ENCODE peak calls at places on chromosomes 13 and 19, in eight cellular contexts. One of them, this sample, is unnamed.

GRCh38 chr19:42440357-42441046 is 2.2 kb downstream of the CXCL17 start:
- DNase-seq in SJSA1: peak; percentile 31
- DNase-seq in GM19239: peak; percentile 26
- DNase-seq in stimulated activated CD4-positive, alpha-beta T cell treated with anti-CD3 and anti-CD28 coated beads, Interleukin-15, amount 100 ng/mL, for 1 hour: peak; percentile 76
- DNase-seq in HFFc6: peak; percentile 61
- DNase-seq in fibroblast of the conjunctiva: peak; percentile 42
- DNase-seq in H9: peak; percentile 69
- DNase-seq in activated CD4-positive, alpha-beta T cell treated with anti-CD3 and anti-CD28 coated beads, Interleukin-2, amount 50 U/mL, for 24 hours: peak; percentile 60
- DNase-seq in this sample: peak; percentile 5

GRCh38 chr13:36887758-36888521 is 32.1 kb downstream of the SMAD9 start:
- DNase-seq in SJSA1: no peak
- DNase-seq in HFFc6: no peak
- DNase-seq in GM19239: no peak
- DNase-seq in fibroblast of the conjunctiva: no peak
- DNase-seq in activated CD4-positive, alpha-beta T cell treated with anti-CD3 and anti-CD28 coated beads, Interleukin-2, amount 50 U/mL, for 24 hours: no peak
- DNase-seq in H9: peak; percentile 35
- DNase-seq in stimulated activated CD4-positive, alpha-beta T cell treated with anti-CD3 and anti-CD28 coated beads, Interleukin-15, amount 100 ng/mL, for 1 hour: no peak
- DNase-seq in this sample: no peak

GRCh38 chr13:36030670-36031331 is 100.4 kb downstream of the DCLK1 start:
- DNase-seq in HFFc6: no peak
- DNase-seq in activated CD4-positive, alpha-beta T cell treated with anti-CD3 and anti-CD28 coated beads, Interleukin-2, amount 50 U/mL, for 24 hours: no peak
- DNase-seq in SJSA1: no peak
- DNase-seq in H9: no peak
- DNase-seq in stimulated activated CD4-positive, alpha-beta T cell treated with anti-CD3 and anti-CD28 coated beads, Interleukin-15, amount 100 ng/mL, for 1 hour: no peak
- DNase-seq in GM19239: no peak
- DNase-seq in fibroblast of the conjunctiva: peak; percentile 32
- DNase-seq in this sample: no peak

GRCh38 chr13:39461685-39462266 is 141.2 kb downstream of the LHFPL6 start:
- DNase-seq in GM19239: no peak
- DNase-seq in activated CD4-positive, alpha-beta T cell treated with anti-CD3 and anti-CD28 coated beads, Interleukin-2, amount 50 U/mL, for 24 hours: no peak
- DNase-seq in stimulated activated CD4-positive, alpha-beta T cell treated with anti-CD3 and anti-CD28 coated beads, Interleukin-15, amount 100 ng/mL, for 1 hour: no peak
- DNase-seq in fibroblast of the conjunctiva: no peak
- DNase-seq in HFFc6: no peak
- DNase-seq in SJSA1: peak; percentile 61
- DNase-seq in H9: no peak
- DNase-seq in this sample: no peak

GRCh38 chr19:41175825-41176734 is 16.9 kb upstream of the CYP2S1 start:
- DNase-seq in activated CD4-positive, alpha-beta T cell treated with anti-CD3 and anti-CD28 coated beads, Interleukin-2, amount 50 U/mL, for 24 hours: peak; percentile 41
- DNase-seq in SJSA1: peak; percentile 84
- DNase-seq in fibroblast of the conjunctiva: peak; percentile 63
- DNase-seq in H9: peak; percentile 96
- DNase-seq in HFFc6: peak; percentile 70
- DNase-seq in GM19239: no peak
- DNase-seq in stimulated activated CD4-positive, alpha-beta T cell treated with anti-CD3 and anti-CD28 coated beads, Interleukin-15, amount 100 ng/mL, for 1 hour: peak; percentile 5
- DNase-seq in this sample: peak; percentile 52

GRCh38 chr13:51225034-51225433 is 2.8 kb downstream of the FAM124A start:
- DNase-seq in fibroblast of the conjunctiva: no peak
- DNase-seq in H9: no peak
- DNase-seq in HFFc6: no peak
- DNase-seq in SJSA1: no peak
- DNase-seq in GM19239: no peak
- DNase-seq in activated CD4-positive, alpha-beta T cell treated with anti-CD3 and anti-CD28 coated beads, Interleukin-2, amount 50 U/mL, for 24 hours: no peak
- DNase-seq in stimulated activated CD4-positive, alpha-beta T cell treated with anti-CD3 and anti-CD28 coated beads, Interleukin-15, amount 100 ng/mL, for 1 hour: no peak
- DNase-seq in this sample: no peak

GRCh38 chr13:35961002-35961401 is 170.2 kb downstream of the DCLK1 start:
- DNase-seq in HFFc6: no peak
- DNase-seq in activated CD4-positive, alpha-beta T cell treated with anti-CD3 and anti-CD28 coated beads, Interleukin-2, amount 50 U/mL, for 24 hours: no peak
- DNase-seq in stimulated activated CD4-positive, alpha-beta T cell treated with anti-CD3 and anti-CD28 coated beads, Interleukin-15, amount 100 ng/mL, for 1 hour: no peak
- DNase-seq in H9: no peak
- DNase-seq in GM19239: no peak
- DNase-seq in SJSA1: peak; percentile 33
- DNase-seq in fibroblast of the conjunctiva: no peak
- DNase-seq in this sample: no peak

GRCh38 chr13:91141619-91142061 is 205.8 kb upstream of the MIR17HG start:
- DNase-seq in stimulated activated CD4-positive, alpha-beta T cell treated with anti-CD3 and anti-CD28 coated beads, Interleukin-15, amount 100 ng/mL, for 1 hour: no peak
- DNase-seq in HFFc6: no peak
- DNase-seq in fibroblast of the conjunctiva: no peak
- DNase-seq in SJSA1: no peak
- DNase-seq in GM19239: no peak
- DNase-seq in H9: no peak
- DNase-seq in activated CD4-positive, alpha-beta T cell treated with anti-CD3 and anti-CD28 coated beads, Interleukin-2, amount 50 U/mL, for 24 hours: no peak
- DNase-seq in this sample: peak; percentile 74

GRCh38 chr19:1680976-1681375 is 28.6 kb upstream of the TCF3 start:
- DNase-seq in fibroblast of the conjunctiva: no peak
- DNase-seq in GM19239: no peak
- DNase-seq in activated CD4-positive, alpha-beta T cell treated with anti-CD3 and anti-CD28 coated beads, Interleukin-2, amount 50 U/mL, for 24 hours: no peak
- DNase-seq in HFFc6: no peak
- DNase-seq in stimulated activated CD4-positive, alpha-beta T cell treated with anti-CD3 and anti-CD28 coated beads, Interleukin-15, amount 100 ng/mL, for 1 hour: no peak
- DNase-seq in H9: no peak
- DNase-seq in SJSA1: no peak
- DNase-seq in this sample: no peak

GRCh38 chr19:56142087-56142787 is 1.1 kb downstream of the ZNF444 start:
- DNase-seq in SJSA1: no peak
- DNase-seq in GM19239: no peak
- DNase-seq in activated CD4-positive, alpha-beta T cell treated with anti-CD3 and anti-CD28 coated beads, Interleukin-2, amount 50 U/mL, for 24 hours: no peak
- DNase-seq in stimulated activated CD4-positive, alpha-beta T cell treated with anti-CD3 and anti-CD28 coated beads, Interleukin-15, amount 100 ng/mL, for 1 hour: no peak
- DNase-seq in fibroblast of the conjunctiva: no peak
- DNase-seq in H9: no peak
- DNase-seq in HFFc6: no peak
- DNase-seq in this sample: no peak

GRCh38 chr19:42286349-42287016 is 15.4 kb upstream of the PRR19 start:
- DNase-seq in GM19239: no peak
- DNase-seq in HFFc6: no peak
- DNase-seq in SJSA1: no peak
- DNase-seq in H9: peak; percentile 24
- DNase-seq in fibroblast of the conjunctiva: no peak
- DNase-seq in activated CD4-positive, alpha-beta T cell treated with anti-CD3 and anti-CD28 coated beads, Interleukin-2, amount 50 U/mL, for 24 hours: no peak
- DNase-seq in stimulated activated CD4-positive, alpha-beta T cell treated with anti-CD3 and anti-CD28 coated beads, Interleukin-15, amount 100 ng/mL, for 1 hour: no peak
- DNase-seq in this sample: no peak

GRCh38 chr13:103040006-103040405 is 26.2 kb downstream of the SLC10A2 start:
- DNase-seq in activated CD4-positive, alpha-beta T cell treated with anti-CD3 and anti-CD28 coated beads, Interleukin-2, amount 50 U/mL, for 24 hours: no peak
- DNase-seq in stimulated activated CD4-positive, alpha-beta T cell treated with anti-CD3 and anti-CD28 coated beads, Interleukin-15, amount 100 ng/mL, for 1 hour: no peak
- DNase-seq in H9: no peak
- DNase-seq in fibroblast of the conjunctiva: no peak
- DNase-seq in GM19239: no peak
- DNase-seq in HFFc6: no peak
- DNase-seq in SJSA1: no peak
- DNase-seq in this sample: no peak

GRCh38 chr19:4878491-4878968 is 11.1 kb upstream of the PLIN3 start:
- DNase-seq in activated CD4-positive, alpha-beta T cell treated with anti-CD3 and anti-CD28 coated beads, Interleukin-2, amount 50 U/mL, for 24 hours: no peak
- DNase-seq in stimulated activated CD4-positive, alpha-beta T cell treated with anti-CD3 and anti-CD28 coated beads, Interleukin-15, amount 100 ng/mL, for 1 hour: no peak
- DNase-seq in fibroblast of the conjunctiva: no peak
- DNase-seq in HFFc6: no peak
- DNase-seq in SJSA1: peak; percentile 72
- DNase-seq in H9: peak; percentile 31
- DNase-seq in GM19239: peak; percentile 24
- DNase-seq in this sample: no peak

GRCh38 chr13:41502676-41503075 is 45.3 kb downstream of the RGCC start:
- DNase-seq in activated CD4-positive, alpha-beta T cell treated with anti-CD3 and anti-CD28 coated beads, Interleukin-2, amount 50 U/mL, for 24 hours: no peak
- DNase-seq in SJSA1: no peak
- DNase-seq in fibroblast of the conjunctiva: no peak
- DNase-seq in stimulated activated CD4-positive, alpha-beta T cell treated with anti-CD3 and anti-CD28 coated beads, Interleukin-15, amount 100 ng/mL, for 1 hour: no peak
- DNase-seq in HFFc6: no peak
- DNase-seq in H9: no peak
- DNase-seq in GM19239: peak; percentile 39
- DNase-seq in this sample: no peak

GRCh38 chr19:6738726-6739389 is 622 bp upstream of the TRIP10 start:
- DNase-seq in SJSA1: peak; percentile 66
- DNase-seq in H9: no peak
- DNase-seq in stimulated activated CD4-positive, alpha-beta T cell treated with anti-CD3 and anti-CD28 coated beads, Interleukin-15, amount 100 ng/mL, for 1 hour: no peak
- DNase-seq in HFFc6: no peak
- DNase-seq in fibroblast of the conjunctiva: no peak
- DNase-seq in GM19239: no peak
- DNase-seq in activated CD4-positive, alpha-beta T cell treated with anti-CD3 and anti-CD28 coated beads, Interleukin-2, amount 50 U/mL, for 24 hours: no peak
- DNase-seq in this sample: no peak

GRCh38 chr13:83634601-83635000 is 247.7 kb downstream of the SLITRK1 start:
- DNase-seq in stimulated activated CD4-positive, alpha-beta T cell treated with anti-CD3 and anti-CD28 coated beads, Interleukin-15, amount 100 ng/mL, for 1 hour: no peak
- DNase-seq in SJSA1: no peak
- DNase-seq in H9: no peak
- DNase-seq in activated CD4-positive, alpha-beta T cell treated with anti-CD3 and anti-CD28 coated beads, Interleukin-2, amount 50 U/mL, for 24 hours: no peak
- DNase-seq in GM19239: no peak
- DNase-seq in fibroblast of the conjunctiva: no peak
- DNase-seq in HFFc6: no peak
- DNase-seq in this sample: no peak

GRCh38 chr19:50410109-50410508 is 8.6 kb upstream of the SPIB start:
- DNase-seq in HFFc6: no peak
- DNase-seq in SJSA1: no peak
- DNase-seq in H9: no peak
- DNase-seq in stimulated activated CD4-positive, alpha-beta T cell treated with anti-CD3 and anti-CD28 coated beads, Interleukin-15, amount 100 ng/mL, for 1 hour: no peak
- DNase-seq in fibroblast of the conjunctiva: no peak
- DNase-seq in GM19239: no peak
- DNase-seq in activated CD4-positive, alpha-beta T cell treated with anti-CD3 and anti-CD28 coated beads, Interleukin-2, amount 50 U/mL, for 24 hours: no peak
- DNase-seq in this sample: no peak

GRCh38 chr19:15404097-15404779 is 14.6 kb downstream of the AKAP8L start:
- DNase-seq in fibroblast of the conjunctiva: no peak
- DNase-seq in H9: no peak
- DNase-seq in stimulated activated CD4-positive, alpha-beta T cell treated with anti-CD3 and anti-CD28 coated beads, Interleukin-15, amount 100 ng/mL, for 1 hour: no peak
- DNase-seq in HFFc6: no peak
- DNase-seq in GM19239: no peak
- DNase-seq in activated CD4-positive, alpha-beta T cell treated with anti-CD3 and anti-CD28 coated beads, Interleukin-2, amount 50 U/mL, for 24 hours: no peak
- DNase-seq in SJSA1: no peak
- DNase-seq in this sample: no peak

GRCh38 chr13:43387880-43388279 is 364.5 kb downstream of the DNAJC15 start:
- DNase-seq in H9: no peak
- DNase-seq in activated CD4-positive, alpha-beta T cell treated with anti-CD3 and anti-CD28 coated beads, Interleukin-2, amount 50 U/mL, for 24 hours: no peak
- DNase-seq in SJSA1: no peak
- DNase-seq in fibroblast of the conjunctiva: no peak
- DNase-seq in HFFc6: no peak
- DNase-seq in stimulated activated CD4-positive, alpha-beta T cell treated with anti-CD3 and anti-CD28 coated beads, Interleukin-15, amount 100 ng/mL, for 1 hour: no peak
- DNase-seq in GM19239: no peak
- DNase-seq in this sample: no peak

GRCh38 chr13:61734683-61735082 is 319.0 kb upstream of the PCDH20 start:
- DNase-seq in stimulated activated CD4-positive, alpha-beta T cell treated with anti-CD3 and anti-CD28 coated beads, Interleukin-15, amount 100 ng/mL, for 1 hour: no peak
- DNase-seq in H9: no peak
- DNase-seq in SJSA1: no peak
- DNase-seq in HFFc6: no peak
- DNase-seq in fibroblast of the conjunctiva: no peak
- DNase-seq in GM19239: no peak
- DNase-seq in activated CD4-positive, alpha-beta T cell treated with anti-CD3 and anti-CD28 coated beads, Interleukin-2, amount 50 U/mL, for 24 hours: no peak
- DNase-seq in this sample: no peak

GRCh38 chr13:60286707-60287106 is 110.3 kb upstream of the TDRD3 start:
- DNase-seq in activated CD4-positive, alpha-beta T cell treated with anti-CD3 and anti-CD28 coated beads, Interleukin-2, amount 50 U/mL, for 24 hours: no peak
- DNase-seq in SJSA1: no peak
- DNase-seq in H9: peak; percentile 36
- DNase-seq in GM19239: no peak
- DNase-seq in fibroblast of the conjunctiva: no peak
- DNase-seq in HFFc6: no peak
- DNase-seq in stimulated activated CD4-positive, alpha-beta T cell treated with anti-CD3 and anti-CD28 coated beads, Interleukin-15, amount 100 ng/mL, for 1 hour: no peak
- DNase-seq in this sample: no peak

GRCh38 chr13:87999791-88000190 is 328.6 kb downstream of the SLITRK5 start:
- DNase-seq in SJSA1: peak; percentile 9
- DNase-seq in activated CD4-positive, alpha-beta T cell treated with anti-CD3 and anti-CD28 coated beads, Interleukin-2, amount 50 U/mL, for 24 hours: no peak
- DNase-seq in stimulated activated CD4-positive, alpha-beta T cell treated with anti-CD3 and anti-CD28 coated beads, Interleukin-15, amount 100 ng/mL, for 1 hour: no peak
- DNase-seq in H9: no peak
- DNase-seq in GM19239: no peak
- DNase-seq in HFFc6: no peak
- DNase-seq in fibroblast of the conjunctiva: peak; percentile 0
- DNase-seq in this sample: no peak

GRCh38 chr13:59447846-59448620 is 715.7 kb downstream of the DIAPH3 start:
- DNase-seq in stimulated activated CD4-positive, alpha-beta T cell treated with anti-CD3 and anti-CD28 coated beads, Interleukin-15, amount 100 ng/mL, for 1 hour: no peak
- DNase-seq in activated CD4-positive, alpha-beta T cell treated with anti-CD3 and anti-CD28 coated beads, Interleukin-2, amount 50 U/mL, for 24 hours: no peak
- DNase-seq in GM19239: no peak
- DNase-seq in fibroblast of the conjunctiva: no peak
- DNase-seq in HFFc6: peak; percentile 27
- DNase-seq in SJSA1: peak; percentile 21
- DNase-seq in H9: peak; percentile 73
- DNase-seq in this sample: no peak

GRCh38 chr13:31351376-31351775 is 151.6 kb downstream of the B3GLCT start:
- DNase-seq in activated CD4-positive, alpha-beta T cell treated with anti-CD3 and anti-CD28 coated beads, Interleukin-2, amount 50 U/mL, for 24 hours: no peak
- DNase-seq in fibroblast of the conjunctiva: no peak
- DNase-seq in H9: no peak
- DNase-seq in HFFc6: no peak
- DNase-seq in SJSA1: no peak
- DNase-seq in stimulated activated CD4-positive, alpha-beta T cell treated with anti-CD3 and anti-CD28 coated beads, Interleukin-15, amount 100 ng/mL, for 1 hour: no peak
- DNase-seq in GM19239: no peak
- DNase-seq in this sample: no peak

GRCh38 chr13:69418319-69418718 is 689.3 kb upstream of the ATXN8OS start:
- DNase-seq in GM19239: no peak
- DNase-seq in H9: no peak
- DNase-seq in SJSA1: no peak
- DNase-seq in HFFc6: no peak
- DNase-seq in activated CD4-positive, alpha-beta T cell treated with anti-CD3 and anti-CD28 coated beads, Interleukin-2, amount 50 U/mL, for 24 hours: no peak
- DNase-seq in stimulated activated CD4-positive, alpha-beta T cell treated with anti-CD3 and anti-CD28 coated beads, Interleukin-15, amount 100 ng/mL, for 1 hour: no peak
- DNase-seq in fibroblast of the conjunctiva: no peak
- DNase-seq in this sample: no peak

GRCh38 chr19:15913830-15914229 is 16.0 kb upstream of the CYP4F2 start:
- DNase-seq in GM19239: no peak
- DNase-seq in stimulated activated CD4-positive, alpha-beta T cell treated with anti-CD3 and anti-CD28 coated beads, Interleukin-15, amount 100 ng/mL, for 1 hour: no peak
- DNase-seq in fibroblast of the conjunctiva: no peak
- DNase-seq in SJSA1: no peak
- DNase-seq in activated CD4-positive, alpha-beta T cell treated with anti-CD3 and anti-CD28 coated beads, Interleukin-2, amount 50 U/mL, for 24 hours: no peak
- DNase-seq in HFFc6: no peak
- DNase-seq in H9: no peak
- DNase-seq in this sample: no peak

GRCh38 chr19:12793290-12794195 is 2.3 kb downstream of the JUNB start:
- DNase-seq in activated CD4-positive, alpha-beta T cell treated with anti-CD3 and anti-CD28 coated beads, Interleukin-2, amount 50 U/mL, for 24 hours: peak; percentile 86
- DNase-seq in HFFc6: peak; percentile 89
- DNase-seq in H9: peak; percentile 94
- DNase-seq in stimulated activated CD4-positive, alpha-beta T cell treated with anti-CD3 and anti-CD28 coated beads, Interleukin-15, amount 100 ng/mL, for 1 hour: peak; percentile 90
- DNase-seq in SJSA1: peak; percentile 99
- DNase-seq in fibroblast of the conjunctiva: peak; percentile 90
- DNase-seq in GM19239: peak; percentile 78
- DNase-seq in this sample: peak; percentile 84

GRCh38 chr19:14117668-14118164 is at the start of gene PRKACA:
- DNase-seq in fibroblast of the conjunctiva: peak; percentile 98
- DNase-seq in SJSA1: peak; percentile 96
- DNase-seq in H9: peak; percentile 99
- DNase-seq in stimulated activated CD4-positive, alpha-beta T cell treated with anti-CD3 and anti-CD28 coated beads, Interleukin-15, amount 100 ng/mL, for 1 hour: peak; percentile 95
- DNase-seq in GM19239: peak; percentile 100
- DNase-seq in HFFc6: peak; percentile 99
- DNase-seq in activated CD4-positive, alpha-beta T cell treated with anti-CD3 and anti-CD28 coated beads, Interleukin-2, amount 50 U/mL, for 24 hours: peak; percentile 97
- DNase-seq in this sample: peak; percentile 98

GRCh38 chr19:18385675-18386542 is at the start of gene GDF15:
- DNase-seq in H9: peak; percentile 94
- DNase-seq in fibroblast of the conjunctiva: peak; percentile 95
- DNase-seq in SJSA1: no peak
- DNase-seq in HFFc6: peak; percentile 83
- DNase-seq in activated CD4-positive, alpha-beta T cell treated with anti-CD3 and anti-CD28 coated beads, Interleukin-2, amount 50 U/mL, for 24 hours: no peak
- DNase-seq in stimulated activated CD4-positive, alpha-beta T cell treated with anti-CD3 and anti-CD28 coated beads, Interleukin-15, amount 100 ng/mL, for 1 hour: no peak
- DNase-seq in GM19239: no peak
- DNase-seq in this sample: peak; percentile 61

GRCh38 chr19:5567360-5567970 is at the start of gene TINCR:
- DNase-seq in stimulated activated CD4-positive, alpha-beta T cell treated with anti-CD3 and anti-CD28 coated beads, Interleukin-15, amount 100 ng/mL, for 1 hour: no peak
- DNase-seq in activated CD4-positive, alpha-beta T cell treated with anti-CD3 and anti-CD28 coated beads, Interleukin-2, amount 50 U/mL, for 24 hours: no peak
- DNase-seq in SJSA1: no peak
- DNase-seq in fibroblast of the conjunctiva: no peak
- DNase-seq in H9: peak; percentile 71
- DNase-seq in GM19239: no peak
- DNase-seq in HFFc6: no peak
- DNase-seq in this sample: no peak

GRCh38 chr19:42132030-42132628 is at the start of gene POU2F2:
- DNase-seq in SJSA1: no peak
- DNase-seq in HFFc6: no peak
- DNase-seq in GM19239: no peak
- DNase-seq in stimulated activated CD4-positive, alpha-beta T cell treated with anti-CD3 and anti-CD28 coated beads, Interleukin-15, amount 100 ng/mL, for 1 hour: peak; percentile 78
- DNase-seq in H9: peak; percentile 60
- DNase-seq in fibroblast of the conjunctiva: no peak
- DNase-seq in activated CD4-positive, alpha-beta T cell treated with anti-CD3 and anti-CD28 coated beads, Interleukin-2, amount 50 U/mL, for 24 hours: peak; percentile 86
- DNase-seq in this sample: no peak

GRCh38 chr19:13118424-13119193 is 545 bp downstream of the NACC1 start:
- DNase-seq in SJSA1: no peak
- DNase-seq in H9: peak; percentile 96
- DNase-seq in HFFc6: no peak
- DNase-seq in stimulated activated CD4-positive, alpha-beta T cell treated with anti-CD3 and anti-CD28 coated beads, Interleukin-15, amount 100 ng/mL, for 1 hour: no peak
- DNase-seq in fibroblast of the conjunctiva: no peak
- DNase-seq in activated CD4-positive, alpha-beta T cell treated with anti-CD3 and anti-CD28 coated beads, Interleukin-2, amount 50 U/mL, for 24 hours: no peak
- DNase-seq in GM19239: no peak
- DNase-seq in this sample: no peak

GRCh38 chr19:50232600-50232999 is 29.2 kb downstream of the MYH14 start:
- DNase-seq in SJSA1: no peak
- DNase-seq in HFFc6: no peak
- DNase-seq in GM19239: no peak
- DNase-seq in activated CD4-positive, alpha-beta T cell treated with anti-CD3 and anti-CD28 coated beads, Interleukin-2, amount 50 U/mL, for 24 hours: no peak
- DNase-seq in fibroblast of the conjunctiva: no peak
- DNase-seq in stimulated activated CD4-positive, alpha-beta T cell treated with anti-CD3 and anti-CD28 coated beads, Interleukin-15, amount 100 ng/mL, for 1 hour: no peak
- DNase-seq in H9: no peak
- DNase-seq in this sample: no peak

GRCh38 chr13:51542358-51542972 is 41.8 kb upstream of the WDFY2 start:
- DNase-seq in fibroblast of the conjunctiva: no peak
- DNase-seq in stimulated activated CD4-positive, alpha-beta T cell treated with anti-CD3 and anti-CD28 coated beads, Interleukin-15, amount 100 ng/mL, for 1 hour: no peak
- DNase-seq in GM19239: no peak
- DNase-seq in SJSA1: no peak
- DNase-seq in H9: no peak
- DNase-seq in HFFc6: no peak
- DNase-seq in activated CD4-positive, alpha-beta T cell treated with anti-CD3 and anti-CD28 coated beads, Interleukin-2, amount 50 U/mL, for 24 hours: no peak
- DNase-seq in this sample: no peak